ENCODE peak calls at places on chromosome 7, in ten cellular contexts. F, G, A, N, P, V, E, W, M and I are unnamed samples.
A peak's percentile ranks its signal among the peaks of the same experiment; 100 is the strongest.

GRCh38 chr7:120431016-120431415 is 158.0 kb downstream of the KCND2 start:
- DNase-seq in A (no peak), N (no peak), F (no peak), E (no peak), V (no peak), M (no peak), P (no peak), G (no peak), W (no peak), I (no peak)

GRCh38 chr7:130723784-130724183 is 10.2 kb downstream of the KLF14 start:
- DNase-seq in F (peak; percentile 13), W (no peak), E (no peak), N (no peak), P (no peak), G (no peak), M (no peak), V (no peak), A (no peak), I (no peak)

GRCh38 chr7:88206235-88206634 is 13.6 kb downstream of the SRI start:
- DNase-seq in A (no peak), P (no peak), G (no peak), W (no peak), F (no peak), E (no peak), N (no peak), V (no peak), M (no peak), I (no peak)

GRCh38 chr7:143416565-143417149 is 8.0 kb upstream of the EPHA1 start:
- DNase-seq in N (peak; percentile 66), F (peak; percentile 68), E (no peak), P (no peak), A (no peak), M (peak; percentile 73), V (peak; percentile 54), G (peak; percentile 62), W (no peak), I (peak; percentile 79)

GRCh38 chr7:157527235-157527634 is 190.4 kb downstream of the DNAJB6 start:
- DNase-seq in F (no peak), A (no peak), V (no peak), N (no peak), P (no peak), W (no peak), M (no peak), E (no peak), G (no peak), I (no peak)

GRCh38 chr7:132609222-132609621 is 33.0 kb upstream of the PLXNA4 start:
- DNase-seq in A (no peak), G (no peak), N (no peak), E (no peak), W (no peak), P (no peak), M (no peak), F (no peak), V (no peak), I (no peak)

GRCh38 chr7:17965600-17965999 is 25.3 kb upstream of the SNX13 start:
- DNase-seq in P (no peak), A (no peak), G (no peak), E (no peak), V (no peak), M (peak; percentile 19), W (no peak), F (peak; percentile 41), N (no peak), I (peak; percentile 77)

GRCh38 chr7:22851140-22851539 is 28.5 kb upstream of the TOMM7 start:
- DNase-seq in G (no peak), V (no peak), E (no peak), W (no peak), M (no peak), P (no peak), F (no peak), A (no peak), N (no peak), I (no peak)

GRCh38 chr7:18064242-18064838 is 36.7 kb upstream of the PRPS1L1 start:
- DNase-seq in V (peak; percentile 6), W (no peak), E (no peak), N (peak; percentile 51), A (no peak), P (no peak), M (no peak), F (peak; percentile 36), G (peak; percentile 13), I (peak; percentile 22)

GRCh38 chr7:141072548-141073172 is 1.2 kb upstream of the TMEM178B start:
- DNase-seq in G (peak; percentile 69), V (no peak), F (peak; percentile 57), N (peak; percentile 97), A (peak; percentile 44), M (peak; percentile 79), E (no peak), P (peak; percentile 32), W (no peak), I (peak; percentile 30)

GRCh38 chr7:124718032-124718766 is 47.4 kb downstream of the GPR37 start:
- DNase-seq in A (no peak), P (no peak), G (peak; percentile 6), M (peak; percentile 52), V (no peak), E (no peak), W (no peak), F (no peak), N (no peak), I (no peak)

GRCh38 chr7:132966731-132967130 is 115.2 kb downstream of the CHCHD3 start:
- DNase-seq in N (no peak), A (no peak), E (peak; percentile 72), F (no peak), M (no peak), V (no peak), P (no peak), G (no peak), W (no peak), I (no peak)

GRCh38 chr7:47580175-47580701 is 1.7 kb downstream of the TNS3 start:
- DNase-seq in P (no peak), V (no peak), G (no peak), E (no peak), M (no peak), N (no peak), F (peak; percentile 50), A (no peak), W (no peak), I (no peak)

GRCh38 chr7:29086545-29086944 is 59.8 kb downstream of the CPVL start:
- DNase-seq in P (no peak), F (no peak), W (no peak), N (no peak), E (no peak), M (no peak), V (no peak), A (no peak), G (no peak), I (no peak)

GRCh38 chr7:25795824-25796235 is 356.2 kb upstream of the NFE2L3 start:
- DNase-seq in P (no peak), A (no peak), W (no peak), F (peak; percentile 1), E (no peak), M (peak; percentile 36), N (peak; percentile 64), G (no peak), V (no peak), I (no peak)

GRCh38 chr7:137687556-137688280 is 159.1 kb downstream of the DGKI start:
- DNase-seq in V (no peak), P (no peak), G (no peak), M (peak; percentile 11), E (no peak), F (peak; percentile 88), W (no peak), N (no peak), A (no peak), I (peak; percentile 91)

GRCh38 chr7:41979834-41980307 is 257.1 kb downstream of the GLI3 start:
- DNase-seq in E (no peak), N (peak; percentile 48), V (peak; percentile 33), G (peak; percentile 20), M (peak; percentile 40), P (no peak), F (peak; percentile 79), W (no peak), A (no peak), I (peak; percentile 65)

GRCh38 chr7:156892086-156892800 is 740 bp downstream of the LMBR1 start:
- DNase-seq in V (peak; percentile 85), F (peak; percentile 32), M (peak; percentile 45), N (peak; percentile 68), E (no peak), P (no peak), W (peak; percentile 51), G (no peak), A (peak; percentile 52), I (peak; percentile 41)

GRCh38 chr7:56053379-56053778 is 1.8 kb downstream of the CCT6A start:
- DNase-seq in N (no peak), M (no peak), W (no peak), F (no peak), P (no peak), E (no peak), A (no peak), V (no peak), G (no peak), I (no peak)

GRCh38 chr7:125436220-125436619 is 506.6 kb upstream of the POT1 start:
- DNase-seq in A (no peak), G (no peak), M (no peak), F (no peak), N (peak; percentile 63), V (no peak), P (no peak), W (no peak), E (no peak), I (no peak)

GRCh38 chr7:138958026-138958956 is 22.9 kb downstream of the KIAA1549 start:
- DNase-seq in G (no peak), P (no peak), A (no peak), V (no peak), F (peak; percentile 51), N (no peak), E (no peak), W (no peak), M (no peak), I (peak; percentile 76)

GRCh38 chr7:14048889-14049288 is 59.4 kb upstream of the ETV1 start:
- DNase-seq in P (no peak), A (no peak), E (no peak), F (no peak), M (no peak), N (no peak), G (no peak), V (no peak), W (no peak), I (peak; percentile 0)

GRCh38 chr7:137978464-137979237 is 23.2 kb downstream of the CREB3L2 start:
- DNase-seq in A (no peak), M (peak; percentile 82), W (no peak), V (no peak), N (peak; percentile 98), E (peak; percentile 89), F (peak; percentile 94), P (no peak), G (peak; percentile 87), I (peak; percentile 93)

GRCh38 chr7:148607151-148607661 is 16.6 kb downstream of the C7orf33 start:
- DNase-seq in G (no peak), N (no peak), E (no peak), F (no peak), A (no peak), P (no peak), V (no peak), M (no peak), W (no peak), I (no peak)

GRCh38 chr7:41579961-41580935 is 122.6 kb downstream of the INHBA start:
- DNase-seq in F (peak; percentile 84), N (peak; percentile 70), A (no peak), P (no peak), W (no peak), G (no peak), V (no peak), M (peak; percentile 28), E (peak; percentile 97), I (peak; percentile 87)

GRCh38 chr7:24769014-24769830 is 12.0 kb upstream of the GSDME start:
- DNase-seq in A (no peak), G (no peak), P (no peak), M (no peak), V (no peak), E (no peak), N (no peak), W (no peak), F (no peak), I (no peak)

GRCh38 chr7:101232141-101232821 is 5.3 kb downstream of the CLDN15 start:
- DNase-seq in M (no peak), A (peak; percentile 58), G (no peak), N (peak; percentile 49), F (no peak), E (no peak), W (no peak), V (no peak), P (no peak), I (peak; percentile 35)

GRCh38 chr7:130888017-130888371 is 154.0 kb upstream of the KLF14 start:
- DNase-seq in F (peak; percentile 48), P (no peak), E (no peak), N (peak; percentile 49), W (no peak), A (no peak), V (no peak), G (no peak), M (no peak), I (no peak)